ENCODE peak calls at places on chromosomes 2 and 18, in five cellular contexts. A is nucleus accumbens, D is activated gamma-delta T cell treated with Interleukin-2 at 50 U/mL for 16 hours, E is SW 1271, F is GM23248. I is an unnamed sample.

GRCh38 chr2:36294290-36294689 is 61.3 kb upstream of the CRIM1 start:
- DNase-seq in D (no peak), F (no peak), E (no peak), A (no peak), I (no peak)

GRCh38 chr2:233255151-233255550 is 3.7 kb downstream of the ATG16L1 start:
- DNase-seq in D (no peak), A (no peak), E (no peak), F (no peak), I (no peak)

GRCh38 chr2:112121682-112122254 is 16.4 kb upstream of the FBLN7 start:
- DNase-seq in D (peak), A (no peak), E (peak), F (peak), I (peak)

GRCh38 chr2:45194611-45195010 is 185.4 kb upstream of the SIX2 start:
- DNase-seq in E (no peak), F (peak), D (no peak), A (no peak), I (no peak)

GRCh38 chr18:50862401-50862800 is 16.5 kb upstream of the ME2 start:
- DNase-seq in E (no peak), A (no peak), D (no peak), F (no peak), I (no peak)

GRCh38 chr2:10149684-10150083 is 27.1 kb downstream of the RRM2 start:
- DNase-seq in E (no peak), F (no peak), A (no peak), D (no peak), I (no peak)

GRCh38 chr2:152826880-152827279 is 108.5 kb downstream of the ARL6IP6 start:
- DNase-seq in E (no peak), D (no peak), F (peak), A (no peak), I (no peak)

GRCh38 chr2:238701066-238701906 is 146.6 kb upstream of the TWIST2 start:
- DNase-seq in D (no peak), F (no peak), A (no peak), E (no peak), I (no peak)

GRCh38 chr2:48221846-48222516 is 308.0 kb upstream of the STON1 start:
- DNase-seq in E (no peak), D (no peak), A (no peak), F (no peak), I (no peak)

GRCh38 chr18:33802955-33803354 is 224.9 kb downstream of the ASXL3 start:
- DNase-seq in A (no peak), D (no peak), F (no peak), E (no peak), I (no peak)

GRCh38 chr2:209463835-209464234 is 40.0 kb downstream of the MAP2 start:
- DNase-seq in E (no peak), D (no peak), A (no peak), F (no peak), I (no peak)

GRCh38 chr2:85684806-85685205 is 9.4 kb upstream of the GNLY start:
- DNase-seq in F (no peak), E (no peak), D (no peak), A (no peak), I (no peak)

GRCh38 chr2:178331474-178332431 is 119.2 kb downstream of the PRKRA start:
- DNase-seq in D (no peak), E (no peak), F (no peak), A (no peak), I (no peak)

GRCh38 chr2:98308532-98308931 is 37.7 kb upstream of the CNGA3 start:
- DNase-seq in E (no peak), D (no peak), A (no peak), F (no peak), I (no peak)

GRCh38 chr2:152585830-152586484 is 131.3 kb downstream of the PRPF40A start:
- DNase-seq in D (no peak), A (no peak), F (peak), E (peak), I (no peak)

GRCh38 chr2:174438146-174438886 is 42.8 kb downstream of the SCRN3 start:
- DNase-seq in D (no peak), F (no peak), E (no peak), A (peak), I (peak)

GRCh38 chr2:202822411-202822810 is 49.2 kb downstream of the ICA1L start:
- DNase-seq in D (no peak), A (no peak), F (no peak), E (no peak), I (no peak)

GRCh38 chr2:195861821-195862220 is 204.8 kb downstream of the SLC39A10 start:
- DNase-seq in E (no peak), A (no peak), F (peak), D (no peak), I (no peak)

GRCh38 chr2:233426619-233427342 is 72.5 kb downstream of the DGKD start:
- DNase-seq in A (no peak), E (peak), F (peak), D (no peak), I (no peak)

GRCh38 chr2:43541165-43541564 is 54.7 kb downstream of the THADA start:
- DNase-seq in F (peak), A (no peak), E (no peak), D (no peak), I (no peak)

GRCh38 chr2:75560022-75560767 is 544 bp downstream of the EVA1A start:
- DNase-seq in D (no peak), F (peak), A (no peak), E (peak), I (no peak)

GRCh38 chr2:29281585-29281984 is 166.4 kb downstream of the CLIP4 start:
- DNase-seq in F (peak), A (peak), E (no peak), D (no peak), I (peak)

GRCh38 chr2:219987830-219988229 is 360.4 kb downstream of the SLC4A3 start:
- DNase-seq in E (no peak), A (no peak), F (peak), D (no peak), I (no peak)

GRCh38 chr2:79860233-79861058 is 347.6 kb downstream of the CTNNA2 start:
- DNase-seq in E (peak), F (peak), D (no peak), A (no peak), I (no peak)

GRCh38 chr2:60549250-60550150 is 4.0 kb downstream of the BCL11A start:
- DNase-seq in D (no peak), A (no peak), E (no peak), F (peak), I (no peak)

GRCh38 chr2:134745023-134745422 is 26.2 kb upstream of the TMEM163 start:
- DNase-seq in F (no peak), A (no peak), E (no peak), D (no peak), I (no peak)

GRCh38 chr18:45370190-45371010 is 244.9 kb upstream of the SLC14A2 start:
- DNase-seq in F (peak), A (no peak), D (no peak), E (no peak), I (no peak)

GRCh38 chr18:34773961-34774754 is 64.1 kb downstream of the DTNA start:
- DNase-seq in D (no peak), E (no peak), A (peak), F (peak), I (peak)

GRCh38 chr18:43692291-43692690 is 415.0 kb upstream of the SYT4 start:
- DNase-seq in F (peak), D (no peak), E (no peak), A (no peak), I (no peak)

GRCh38 chr18:33959609-33960008 is 265.1 kb downstream of the NOL4 start:
- DNase-seq in E (no peak), D (no peak), F (no peak), A (no peak), I (no peak)

GRCh38 chr2:229779650-229780049 is 65.3 kb upstream of the DNER start:
- DNase-seq in F (no peak), E (no peak), D (no peak), A (no peak), I (no peak)

GRCh38 chr2:71830497-71831207 is 317.0 kb downstream of the CYP26B1 start:
- DNase-seq in F (peak), E (no peak), A (no peak), D (no peak), I (no peak)

GRCh38 chr2:171522057-171522803 is at the start of gene CYBRD1:
- DNase-seq in F (peak), D (no peak), E (no peak), A (peak), I (peak)